ENCODE peak calls at places on chromosomes 7 and 10, in four cellular contexts. One of them, this sample, is unnamed.

GRCh38 chr10:124388823-124389612 is 29.7 kb downstream of the OAT start:
- DNase-seq in HepG2: peak; percentile 65
- DNase-seq in HCT116: peak; percentile 72
- DNase-seq in H1: peak; percentile 98
- DNase-seq in this sample: peak; percentile 89

GRCh38 chr10:31977440-31978157 is 49.0 kb upstream of the ARHGAP12 start:
- DNase-seq in H1: no peak
- DNase-seq in HCT116: no peak
- DNase-seq in HepG2: no peak
- DNase-seq in this sample: no peak

GRCh38 chr10:94042001-94042813 is 48.5 kb downstream of the PLCE1 start:
- DNase-seq in HepG2: no peak
- DNase-seq in HCT116: peak; percentile 12
- DNase-seq in H1: no peak
- DNase-seq in this sample: peak; percentile 49

GRCh38 chr7:46173526-46174191 is 252.6 kb upstream of the IGFBP3 start:
- DNase-seq in HCT116: no peak
- DNase-seq in HepG2: no peak
- DNase-seq in H1: no peak
- DNase-seq in this sample: no peak

GRCh38 chr10:21556527-21556926 is 22.5 kb downstream of the MLLT10 start:
- DNase-seq in HCT116: no peak
- DNase-seq in H1: peak; percentile 29
- DNase-seq in HepG2: no peak
- DNase-seq in this sample: no peak

GRCh38 chr7:101833799-101834198 is 16.4 kb downstream of the CUX1 start:
- DNase-seq in HCT116: no peak
- DNase-seq in H1: no peak
- DNase-seq in HepG2: no peak
- DNase-seq in this sample: no peak

GRCh38 chr10:61192042-61192441 is 248.1 kb upstream of the RHOBTB1 start:
- DNase-seq in HepG2: no peak
- DNase-seq in H1: no peak
- DNase-seq in HCT116: no peak
- DNase-seq in this sample: no peak

GRCh38 chr7:15130666-15131541 is 228.4 kb upstream of the DGKB start:
- DNase-seq in HepG2: no peak
- DNase-seq in HCT116: no peak
- DNase-seq in H1: no peak
- DNase-seq in this sample: no peak

GRCh38 chr7:42096262-42096661 is 140.7 kb downstream of the GLI3 start:
- DNase-seq in HepG2: no peak
- DNase-seq in H1: no peak
- DNase-seq in HCT116: no peak
- DNase-seq in this sample: no peak

GRCh38 chr10:57222129-57222528 is 861.1 kb upstream of the ZWINT start:
- DNase-seq in HCT116: no peak
- DNase-seq in H1: peak; percentile 55
- DNase-seq in HepG2: no peak
- DNase-seq in this sample: no peak

GRCh38 chr10:86970152-86970886 is 2.0 kb downstream of the ADIRF start:
- DNase-seq in HepG2: no peak
- DNase-seq in HCT116: peak; percentile 62
- DNase-seq in H1: peak; percentile 70
- DNase-seq in this sample: peak; percentile 86

GRCh38 chr10:17643339-17643754 is 604 bp upstream of the STAM start:
- DNase-seq in H1: no peak
- DNase-seq in HCT116: no peak
- DNase-seq in HepG2: peak; percentile 67
- DNase-seq in this sample: no peak

GRCh38 chr10:28393956-28394568 is 91.2 kb upstream of the MPP7 start:
- DNase-seq in H1: peak; percentile 84
- DNase-seq in HepG2: peak; percentile 49
- DNase-seq in HCT116: peak; percentile 69
- DNase-seq in this sample: no peak

GRCh38 chr10:121559321-121559720 is 38.9 kb downstream of the FGFR2 start:
- DNase-seq in HCT116: no peak
- DNase-seq in H1: no peak
- DNase-seq in HepG2: no peak
- DNase-seq in this sample: no peak

GRCh38 chr7:27953777-27954176 is 213.8 kb downstream of the TAX1BP1 start:
- DNase-seq in HCT116: no peak
- DNase-seq in HepG2: no peak
- DNase-seq in H1: no peak
- DNase-seq in this sample: no peak

GRCh38 chr10:11874568-11875182 is 51.5 kb downstream of the PROSER2 start:
- DNase-seq in HCT116: peak; percentile 53
- DNase-seq in H1: peak; percentile 82
- DNase-seq in HepG2: peak; percentile 80
- DNase-seq in this sample: peak; percentile 93

GRCh38 chr10:50417486-50417905 is 166.2 kb upstream of the ASAH2 start:
- DNase-seq in HepG2: no peak
- DNase-seq in HCT116: no peak
- DNase-seq in H1: no peak
- DNase-seq in this sample: peak; percentile 24

GRCh38 chr7:116652793-116653192 is 19.2 kb upstream of the MET start:
- DNase-seq in HCT116: no peak
- DNase-seq in HepG2: no peak
- DNase-seq in H1: no peak
- DNase-seq in this sample: no peak

GRCh38 chr10:52283174-52283573 is 30.9 kb upstream of the DKK1 start:
- DNase-seq in HCT116: no peak
- DNase-seq in HepG2: peak; percentile 6
- DNase-seq in H1: no peak
- DNase-seq in this sample: no peak

GRCh38 chr10:132168571-132169030 is 18.1 kb upstream of the DPYSL4 start:
- DNase-seq in H1: no peak
- DNase-seq in HepG2: no peak
- DNase-seq in HCT116: no peak
- DNase-seq in this sample: no peak

GRCh38 chr10:31584789-31585406 is 265.9 kb downstream of the ZEB1 start:
- DNase-seq in HCT116: no peak
- DNase-seq in H1: no peak
- DNase-seq in HepG2: no peak
- DNase-seq in this sample: no peak

GRCh38 chr10:2897619-2898508 is 169.5 kb upstream of the PFKP start:
- DNase-seq in H1: no peak
- DNase-seq in HepG2: no peak
- DNase-seq in HCT116: no peak
- DNase-seq in this sample: no peak

GRCh38 chr10:76150886-76151288 is 719.5 kb downstream of the LRMDA start:
- DNase-seq in HCT116: no peak
- DNase-seq in HepG2: peak; percentile 65
- DNase-seq in H1: no peak
- DNase-seq in this sample: no peak

GRCh38 chr7:95096123-95096395 is 188.7 kb downstream of the PPP1R9A start:
- DNase-seq in HCT116: no peak
- DNase-seq in H1: no peak
- DNase-seq in HepG2: no peak
- DNase-seq in this sample: no peak

GRCh38 chr10:132512693-132513345 is 24.8 kb upstream of the INPP5A start:
- DNase-seq in H1: no peak
- DNase-seq in HCT116: no peak
- DNase-seq in HepG2: no peak
- DNase-seq in this sample: no peak

GRCh38 chr7:135748770-135749169 is at the start of gene FAM180A:
- DNase-seq in HepG2: no peak
- DNase-seq in H1: no peak
- DNase-seq in HCT116: no peak
- DNase-seq in this sample: no peak

GRCh38 chr7:17370901-17371550 is 72.6 kb downstream of the AHR start:
- DNase-seq in HepG2: no peak
- DNase-seq in HCT116: no peak
- DNase-seq in H1: no peak
- DNase-seq in this sample: no peak

GRCh38 chr10:125817318-125817946 is 5.6 kb downstream of the UROS start:
- DNase-seq in HepG2: no peak
- DNase-seq in HCT116: no peak
- DNase-seq in H1: no peak
- DNase-seq in this sample: no peak

GRCh38 chr7:120272896-120273475 is at the start of gene KCND2:
- DNase-seq in HepG2: no peak
- DNase-seq in H1: peak; percentile 76
- DNase-seq in HCT116: no peak
- DNase-seq in this sample: peak; percentile 0

GRCh38 chr10:15238553-15239335 is 70.3 kb upstream of the NMT2 start:
- DNase-seq in HepG2: no peak
- DNase-seq in HCT116: no peak
- DNase-seq in H1: no peak
- DNase-seq in this sample: no peak

GRCh38 chr10:102633282-102633681 is 11.0 kb upstream of the TRIM8 start:
- DNase-seq in HCT116: no peak
- DNase-seq in H1: no peak
- DNase-seq in HepG2: no peak
- DNase-seq in this sample: no peak
- TF ChIP-seq JUND in HCT116: no peak
- TF ChIP-seq JUND in H1: no peak
- TF ChIP-seq JUND in HepG2: no peak
- TF ChIP-seq JUND in this sample: no peak

DNA sequence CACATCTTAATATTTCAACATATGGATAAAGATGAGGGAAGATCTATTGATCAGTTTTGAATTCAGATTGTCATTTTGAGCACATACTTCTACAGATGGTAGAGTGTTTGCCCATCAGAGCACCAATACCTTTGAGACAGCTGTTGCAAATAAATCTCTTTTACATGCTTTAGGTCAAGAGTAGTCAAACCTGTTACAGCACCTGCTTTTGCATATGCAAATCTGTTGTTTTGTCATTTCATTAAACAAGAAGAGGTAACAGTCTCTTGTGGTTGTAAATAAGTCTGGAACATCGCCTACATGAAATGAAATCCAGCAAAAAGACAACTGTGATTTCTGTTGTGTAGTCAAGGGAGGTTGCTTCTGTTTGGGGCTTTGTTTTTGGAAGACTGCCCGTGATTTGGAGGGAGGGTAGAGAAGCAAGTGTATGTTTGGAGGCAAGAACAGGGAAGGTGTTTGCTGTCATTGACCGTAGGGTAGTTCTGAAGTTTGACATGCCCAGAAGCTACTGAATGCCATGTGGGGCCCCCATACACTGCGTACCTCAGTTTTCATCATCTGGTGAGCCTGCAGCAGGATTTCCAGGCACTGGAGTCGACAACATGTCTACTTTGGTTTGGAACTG is 233.6 kb upstream of the PPP1R3A start:
- DNase-seq in H1: no peak
- DNase-seq in HepG2: no peak
- DNase-seq in HCT116: no peak
- DNase-seq in this sample: no peak
- TF ChIP-seq JUND in H1: no peak
- TF ChIP-seq JUND in HepG2: no peak
- TF ChIP-seq JUND in HCT116: no peak
- TF ChIP-seq JUND in this sample: no peak

DNA sequence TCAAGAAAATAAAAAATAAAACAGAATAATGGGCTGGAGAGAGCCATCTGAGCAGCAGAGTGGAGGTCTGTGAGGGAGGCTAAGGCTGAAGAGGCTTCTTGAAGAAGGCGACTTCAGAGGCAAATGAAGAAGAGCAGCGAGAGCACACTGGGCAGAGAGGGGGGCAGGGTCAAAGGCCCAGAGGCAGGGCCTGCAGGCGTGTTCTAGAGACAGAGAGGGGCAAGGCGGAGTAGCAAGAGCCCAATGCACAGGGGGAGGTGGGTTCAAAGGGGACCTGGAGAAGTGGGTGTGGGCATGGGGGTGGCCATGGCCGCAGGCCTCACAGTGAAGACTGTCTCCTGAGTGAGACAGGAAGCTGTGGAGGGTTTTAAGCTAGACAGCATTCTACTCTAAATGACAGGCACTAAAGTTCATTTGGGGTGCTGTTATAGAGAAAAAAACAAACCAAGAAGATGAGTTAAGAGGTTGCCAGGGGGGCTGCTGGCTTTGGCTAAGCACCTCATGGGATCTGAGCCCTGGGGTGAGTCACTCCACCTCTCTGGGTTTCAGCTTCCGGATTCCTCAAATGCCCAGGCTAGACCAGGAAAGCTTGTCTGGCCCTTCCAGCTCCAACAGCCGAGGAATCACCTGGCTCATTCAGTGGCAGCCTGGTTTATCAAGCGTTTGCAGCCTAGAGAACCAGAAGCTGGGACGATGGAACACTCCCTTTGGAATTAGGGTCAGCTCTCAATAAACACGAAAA is 81.7 kb downstream of the DLG5 start:
- DNase-seq in H1: no peak
- DNase-seq in HepG2: no peak
- DNase-seq in HCT116: peak; percentile 38
- DNase-seq in this sample: peak; percentile 81
- TF ChIP-seq JUND in H1: no peak
- TF ChIP-seq JUND in HepG2: no peak
- TF ChIP-seq JUND in HCT116: peak; percentile 56
- TF ChIP-seq JUND in this sample: peak; percentile 64

GRCh38 chr10:102507521-102507920 is 3.7 kb downstream of the SUFU start:
- DNase-seq in H1: no peak
- DNase-seq in HepG2: no peak
- DNase-seq in HCT116: no peak
- DNase-seq in this sample: peak; percentile 70
- TF ChIP-seq JUND in H1: no peak
- TF ChIP-seq JUND in HepG2: no peak
- TF ChIP-seq JUND in HCT116: no peak
- TF ChIP-seq JUND in this sample: peak; percentile 22

GRCh38 chr7:20306499-20306946 is 24.2 kb upstream of the ITGB8 start:
- DNase-seq in HepG2: peak; percentile 62
- DNase-seq in H1: no peak
- DNase-seq in HCT116: no peak
- DNase-seq in this sample: no peak
- TF ChIP-seq JUND in HepG2: no peak
- TF ChIP-seq JUND in H1: peak; percentile 66
- TF ChIP-seq JUND in HCT116: no peak
- TF ChIP-seq JUND in this sample: no peak